ENCODE peak calls at places on chromosomes 13 and 19, in ten cellular contexts. L is head of caudate nucleus; E is amniotic stem cell; M is uterus; G is NCI-H2081; N is fibroblast of the conjunctiva; W is stimulated activated CD4-positive, alpha-beta T cell treated with anti-CD3 and anti-CD28 coated beads, Interleukin-1b, Interleukin-23, amount 100 ng/mL, for 1 hour; A is activated CD4-positive, CD25-positive, alpha-beta regulatory T cell treated with anti-CD3 and anti-CD28 coated beads, Interleukin-2, amount 50 U/mL, for 16 hours; C is H1; V is mesendoderm. Z is an unnamed sample.

GRCh38 chr13:114149774-114150740 is 17.6 kb upstream of the RASA3 start:
- DNase-seq in M (no peak), E (no peak), V (no peak), W (no peak), C (no peak), A (no peak), N (no peak), L (no peak), G (peak), Z (no peak)

GRCh38 chr19:17226002-17226933 is at the start of gene OCEL1:
- DNase-seq in G (peak), W (peak), M (peak), A (peak), L (peak), V (peak), N (peak), E (peak), C (peak), Z (peak)

GRCh38 chr13:88085036-88085435 is 413.9 kb downstream of the SLITRK5 start:
- DNase-seq in L (no peak), V (no peak), G (no peak), C (no peak), W (no peak), M (no peak), A (no peak), N (no peak), E (no peak), Z (no peak)

GRCh38 chr19:39170398-39171231 is 26.1 kb upstream of the NCCRP1 start:
- DNase-seq in M (no peak), L (no peak), N (no peak), G (no peak), W (no peak), A (no peak), C (no peak), V (no peak), E (no peak), Z (no peak)

GRCh38 chr13:49214917-49215376 is 5.2 kb upstream of the MLNR start:
- DNase-seq in G (no peak), E (no peak), L (peak), C (no peak), N (no peak), W (no peak), A (no peak), M (no peak), V (peak), Z (peak)

GRCh38 chr19:1315470-1316166 is 29.9 kb downstream of the EFNA2 start:
- DNase-seq in G (no peak), C (no peak), E (peak), W (no peak), N (peak), V (peak), M (no peak), L (peak), A (no peak), Z (no peak)

GRCh38 chr19:39845621-39846175 is 481 bp downstream of the FBL start:
- DNase-seq in A (no peak), M (no peak), V (peak), G (peak), N (no peak), W (no peak), L (peak), C (no peak), E (no peak), Z (no peak)

GRCh38 chr13:102038787-102039186 is 363.1 kb downstream of the FGF14 start:
- DNase-seq in W (no peak), V (no peak), L (no peak), G (no peak), N (no peak), M (no peak), C (no peak), E (no peak), A (no peak), Z (no peak)

GRCh38 chr19:33229962-33230361 is 4.3 kb upstream of the SLC7A10 start:
- DNase-seq in M (no peak), E (no peak), W (no peak), L (no peak), C (no peak), V (no peak), A (no peak), N (no peak), G (no peak), Z (no peak)

GRCh38 chr13:41370736-41371135 is 59.7 kb downstream of the NAA16 start:
- DNase-seq in M (no peak), L (no peak), E (no peak), A (no peak), V (no peak), G (no peak), C (no peak), N (no peak), W (no peak), Z (no peak)

GRCh38 chr13:81012031-81012430 is 671.1 kb upstream of the SPRY2 start:
- DNase-seq in V (peak), W (no peak), G (no peak), A (no peak), C (no peak), N (no peak), E (no peak), M (no peak), L (no peak), Z (no peak)

GRCh38 chr13:52809310-52809769 is 39.1 kb downstream of the PCDH8 start:
- DNase-seq in N (peak), C (peak), E (no peak), W (no peak), A (no peak), L (peak), M (no peak), V (peak), G (peak), Z (no peak)

GRCh38 chr13:36339600-36340155 is 6.5 kb downstream of the SPART start:
- DNase-seq in E (no peak), M (no peak), W (no peak), G (no peak), L (no peak), N (no peak), A (no peak), C (no peak), V (no peak), Z (no peak)

GRCh38 chr19:30453768-30454167 is 81.6 kb downstream of the ZNF536 start:
- DNase-seq in E (no peak), A (no peak), M (no peak), N (no peak), C (no peak), W (no peak), V (no peak), L (no peak), G (no peak), Z (no peak)

GRCh38 chr19:5536337-5536894 is 31.3 kb downstream of the TINCR start:
- DNase-seq in W (no peak), M (no peak), A (no peak), E (no peak), C (peak), G (peak), V (peak), L (peak), N (no peak), Z (no peak)

GRCh38 chr19:48806818-48807589 is 3.8 kb downstream of the BCAT2 start:
- DNase-seq in C (no peak), V (peak), L (peak), E (no peak), W (no peak), A (no peak), G (peak), N (no peak), M (no peak), Z (no peak)

GRCh38 chr19:6115992-6116391 is 5.7 kb upstream of the RFX2 start:
- DNase-seq in G (no peak), A (no peak), E (no peak), L (no peak), V (no peak), M (no peak), N (no peak), C (no peak), W (no peak), Z (no peak)

GRCh38 chr19:23801798-23802197 is 43.1 kb upstream of the ZNF681 start:
- DNase-seq in C (no peak), M (no peak), N (no peak), W (no peak), G (no peak), A (no peak), V (no peak), L (no peak), E (no peak), Z (no peak)

GRCh38 chr13:43879323-43880181 is at the start of the genes CCDC122 and LACC1:
- DNase-seq in V (peak), A (peak), M (peak), L (peak), E (peak), N (peak), W (peak), C (no peak), G (peak), Z (peak)

GRCh38 chr19:13154911-13155471 is 4.8 kb downstream of the IER2 start:
- DNase-seq in V (peak), G (peak), C (no peak), M (peak), A (peak), E (no peak), N (no peak), L (peak), W (no peak), Z (peak)

GRCh38 chr13:76886005-76886291 is 257 bp downstream of the KCTD12 start:
- DNase-seq in L (no peak), M (peak), C (no peak), V (no peak), N (no peak), G (no peak), A (no peak), E (no peak), W (no peak), Z (no peak)

GRCh38 chr13:44011036-44011435 is 131.3 kb downstream of the LACC1 start:
- DNase-seq in N (no peak), M (no peak), G (no peak), L (no peak), E (no peak), W (no peak), C (no peak), A (no peak), V (no peak), Z (no peak)

GRCh38 chr19:47523473-47523872 is 8.6 kb upstream of the NAPA start:
- DNase-seq in W (no peak), A (no peak), N (no peak), M (no peak), C (no peak), V (no peak), E (no peak), G (peak), L (no peak), Z (no peak)

Z was measured in tibial artery.